ENCODE peak calls at places on chromosomes 1 and 21, in seven cellular contexts. I, Z, W, C, B, F and V are unnamed samples.

GRCh38 chr1:115343200-115343737 is 5.2 kb upstream of the NGF start:
- DNase-seq in W (no peak), Z (no peak), B (no peak), I (no peak), F (no peak), C (no peak), V (no peak)

GRCh38 chr21:17550671-17551308 is 37.9 kb downstream of the CXADR start:
- DNase-seq in F (no peak), W (no peak), I (no peak), C (no peak), B (no peak), Z (no peak), V (no peak)

GRCh38 chr21:37870229-37870628 is 46.0 kb downstream of the KCNJ6 start:
- DNase-seq in B (no peak), F (no peak), C (no peak), Z (no peak), W (no peak), I (no peak), V (no peak)

GRCh38 chr1:5781079-5781478 is 211.1 kb downstream of the NPHP4 start:
- DNase-seq in B (no peak), Z (no peak), F (no peak), C (no peak), I (no peak), W (no peak), V (no peak)

GRCh38 chr1:2194898-2195673 is 514 bp upstream of the FAAP20 start:
- DNase-seq in C (peak), W (peak), B (peak), Z (peak), F (peak), I (peak), V (peak)

GRCh38 chr1:107698161-107698560 is 266.8 kb downstream of the VAV3 start:
- DNase-seq in Z (no peak), C (no peak), B (no peak), F (no peak), W (no peak), I (no peak), V (no peak)

GRCh38 chr1:9690440-9691107 is 39.0 kb downstream of the PIK3CD start:
- DNase-seq in W (no peak), I (no peak), C (no peak), F (no peak), B (no peak), Z (no peak), V (no peak)

GRCh38 chr1:20440785-20441200 is 45.2 kb downstream of the CAMK2N1 start:
- DNase-seq in C (peak), B (peak), Z (peak), W (peak), F (no peak), I (peak), V (peak)

GRCh38 chr1:21865943-21866628 is 54.0 kb downstream of the LDLRAD2 start:
- DNase-seq in W (no peak), C (peak), B (no peak), I (peak), F (no peak), Z (no peak), V (peak)

GRCh38 chr1:94773931-94774422 is 46.2 kb upstream of the SLC44A3 start:
- DNase-seq in C (no peak), B (peak), W (peak), Z (no peak), F (no peak), I (no peak), V (no peak)

GRCh38 chr1:159889821-159890252 is 10.1 kb downstream of the CFAP45 start:
- DNase-seq in W (peak), B (peak), I (peak), Z (no peak), F (no peak), C (no peak), V (peak)

GRCh38 chr21:45140346-45140940 is 66.1 kb downstream of the ADARB1 start:
- DNase-seq in Z (peak), I (peak), F (no peak), W (peak), B (peak), C (peak), V (peak)

GRCh38 chr1:65431111-65431705 is 10.7 kb downstream of the LEPR start:
- DNase-seq in F (no peak), C (no peak), B (peak), Z (no peak), I (no peak), W (peak), V (no peak)

GRCh38 chr1:84620720-84621313 is 46.6 kb upstream of the CTBS start:
- DNase-seq in Z (peak), B (peak), F (peak), W (peak), I (peak), C (peak), V (peak)

GRCh38 chr1:54968581-54968980 is 11.8 kb upstream of the TMEM61 start:
- DNase-seq in B (no peak), W (no peak), Z (no peak), I (no peak), C (no peak), F (no peak), V (no peak)

GRCh38 chr1:205410581-205411298 is 11.1 kb downstream of the LEMD1 start:
- DNase-seq in F (no peak), I (no peak), C (no peak), W (no peak), B (no peak), Z (no peak), V (no peak)

GRCh38 chr1:244919320-244920282 is 55.3 kb upstream of the HNRNPU start:
- DNase-seq in F (no peak), C (no peak), I (no peak), Z (no peak), B (no peak), W (no peak), V (no peak)

GRCh38 chr1:171296897-171297296 is 17.1 kb upstream of the FMO4 start:
- DNase-seq in Z (no peak), I (no peak), B (no peak), C (no peak), W (no peak), F (no peak), V (no peak)

GRCh38 chr1:222709700-222710153 is 2.6 kb downstream of the AIDA start:
- DNase-seq in I (no peak), Z (no peak), B (no peak), W (no peak), C (no peak), F (no peak), V (no peak)

GRCh38 chr1:109904105-109904817 is 6.4 kb upstream of the CSF1 start:
- DNase-seq in B (no peak), I (no peak), Z (no peak), F (no peak), C (no peak), W (peak), V (no peak)

GRCh38 chr1:111988743-111989453 is 570 bp downstream of the KCND3 start:
- DNase-seq in W (no peak), I (no peak), C (peak), Z (no peak), B (no peak), F (no peak), V (no peak)

GRCh38 chr21:15967661-15968060 is 237.9 kb downstream of the USP25 start:
- DNase-seq in F (no peak), B (peak), W (peak), I (no peak), Z (no peak), C (no peak), V (no peak)

GRCh38 chr1:3034728-3035610 is 13.7 kb downstream of the ACTRT2 start:
- DNase-seq in F (no peak), Z (no peak), C (no peak), B (no peak), I (no peak), W (no peak), V (no peak)

GRCh38 chr1:174794861-174795260 is 204.9 kb upstream of the CACYBP start:
- DNase-seq in Z (no peak), F (no peak), B (no peak), C (no peak), I (no peak), W (no peak), V (no peak)

GRCh38 chr1:91635763-91636162 is 135.1 kb downstream of the CDC7 start:
- DNase-seq in Z (no peak), W (no peak), I (no peak), F (no peak), C (no peak), B (no peak), V (no peak)

GRCh38 chr1:219385786-219386427 is 212.2 kb downstream of the LYPLAL1 start:
- DNase-seq in Z (peak), W (peak), I (peak), B (peak), C (peak), F (no peak), V (peak)

GRCh38 chr21:14582934-14583628 is 37.0 kb upstream of the SAMSN1 start:
- DNase-seq in B (no peak), I (no peak), C (no peak), W (no peak), F (no peak), Z (no peak), V (no peak)

GRCh38 chr1:93713247-93713764 is 31.7 kb upstream of the BCAR3 start:
- DNase-seq in Z (no peak), I (no peak), W (no peak), C (no peak), B (no peak), F (no peak), V (no peak)